ENCODE peak calls at places on chromosomes 1 and 21, in six cellular contexts. One of them, this sample, is unnamed.

GRCh38 chr1:204752688-204753040 is 67.1 kb upstream of the LRRN2 start:
- DNase-seq in prostate gland: no peak
- DNase-seq in T-cell: no peak
- DNase-seq in cardiac muscle cell: no peak
- DNase-seq in foreskin fibroblast: no peak
- DNase-seq in nucleus accumbens: no peak
- DNase-seq in this sample: no peak

GRCh38 chr1:227749916-227750710 is 14.9 kb downstream of the SNAP47 start:
- DNase-seq in prostate gland: no peak
- DNase-seq in T-cell: no peak
- DNase-seq in cardiac muscle cell: no peak
- DNase-seq in foreskin fibroblast: no peak
- DNase-seq in nucleus accumbens: no peak
- DNase-seq in this sample: no peak

GRCh38 chr1:12001249-12001917 is 17.9 kb upstream of the MIIP start:
- DNase-seq in prostate gland: no peak
- DNase-seq in T-cell: no peak
- DNase-seq in cardiac muscle cell: peak; percentile 88
- DNase-seq in foreskin fibroblast: no peak
- DNase-seq in nucleus accumbens: peak; percentile 18
- DNase-seq in this sample: peak; percentile 8

GRCh38 chr1:212167098-212167497 is 118.1 kb upstream of the PPP2R5A start:
- DNase-seq in prostate gland: no peak
- DNase-seq in T-cell: no peak
- DNase-seq in cardiac muscle cell: peak; percentile 66
- DNase-seq in foreskin fibroblast: peak; percentile 51
- DNase-seq in nucleus accumbens: no peak
- DNase-seq in this sample: peak; percentile 71

GRCh38 chr1:155951753-155952504 is 10.5 kb downstream of the RXFP4 start:
- DNase-seq in prostate gland: no peak
- DNase-seq in T-cell: no peak
- DNase-seq in cardiac muscle cell: no peak
- DNase-seq in foreskin fibroblast: no peak
- DNase-seq in nucleus accumbens: no peak
- DNase-seq in this sample: no peak

GRCh38 chr1:47781171-47781959 is 215.8 kb downstream of the TRABD2B start:
- DNase-seq in prostate gland: peak; percentile 50
- DNase-seq in T-cell: no peak
- DNase-seq in cardiac muscle cell: no peak
- DNase-seq in foreskin fibroblast: no peak
- DNase-seq in nucleus accumbens: no peak
- DNase-seq in this sample: no peak

GRCh38 chr1:25003000-25003399 is 72.9 kb upstream of the RUNX3 start:
- DNase-seq in prostate gland: no peak
- DNase-seq in T-cell: no peak
- DNase-seq in cardiac muscle cell: no peak
- DNase-seq in foreskin fibroblast: no peak
- DNase-seq in nucleus accumbens: no peak
- DNase-seq in this sample: no peak

GRCh38 chr1:225654688-225655508 is 2.0 kb upstream of the ENAH start:
- DNase-seq in prostate gland: no peak
- DNase-seq in T-cell: no peak
- DNase-seq in cardiac muscle cell: no peak
- DNase-seq in foreskin fibroblast: no peak
- DNase-seq in nucleus accumbens: no peak
- DNase-seq in this sample: no peak

GRCh38 chr1:93816970-93817738 is 61.9 kb downstream of the DNTTIP2 start:
- DNase-seq in prostate gland: no peak
- DNase-seq in T-cell: no peak
- DNase-seq in cardiac muscle cell: peak; percentile 96
- DNase-seq in foreskin fibroblast: peak; percentile 70
- DNase-seq in nucleus accumbens: no peak
- DNase-seq in this sample: peak; percentile 75

GRCh38 chr1:205495237-205495823 is 9.1 kb upstream of the CDK18 start:
- DNase-seq in prostate gland: no peak
- DNase-seq in T-cell: no peak
- DNase-seq in cardiac muscle cell: no peak
- DNase-seq in foreskin fibroblast: no peak
- DNase-seq in nucleus accumbens: no peak
- DNase-seq in this sample: no peak

GRCh38 chr21:39721885-39722284 is 23.1 kb upstream of the IGSF5 start:
- DNase-seq in prostate gland: no peak
- DNase-seq in T-cell: no peak
- DNase-seq in cardiac muscle cell: no peak
- DNase-seq in foreskin fibroblast: no peak
- DNase-seq in nucleus accumbens: no peak
- DNase-seq in this sample: no peak

GRCh38 chr1:201870397-201870796 is 18.3 kb upstream of the SHISA4 start:
- DNase-seq in prostate gland: no peak
- DNase-seq in T-cell: no peak
- DNase-seq in cardiac muscle cell: no peak
- DNase-seq in foreskin fibroblast: no peak
- DNase-seq in nucleus accumbens: no peak
- DNase-seq in this sample: no peak

GRCh38 chr1:151327223-151327902 is at the start of gene PI4KB:
- DNase-seq in prostate gland: peak; percentile 94
- DNase-seq in T-cell: peak; percentile 87
- DNase-seq in cardiac muscle cell: peak; percentile 99
- DNase-seq in foreskin fibroblast: peak; percentile 96
- DNase-seq in nucleus accumbens: peak; percentile 88
- DNase-seq in this sample: peak; percentile 90

This sample was measured in skeletal muscle cell.